ENCODE peak calls at places on chromosome 19, in four cellular contexts. A is fibroblast of lung, F is left lung, Y is mucosa of descending colon. R is an unnamed sample.

GRCh38 chr19:18709546-18709945 is 26.1 kb downstream of the CRTC1 start:
- DNase-seq in F (no peak), Y (no peak), A (no peak), R (no peak)

GRCh38 chr19:13692096-13692495 is 72.2 kb upstream of the MRI1 start:
- DNase-seq in Y (no peak), A (peak), F (no peak), R (peak)

GRCh38 chr19:45782820-45783785 is 813 bp upstream of the DMPK start:
- DNase-seq in A (peak), F (no peak), Y (no peak), R (no peak)

GRCh38 chr19:45630463-45630862 is 8.7 kb downstream of the EML2 start:
- DNase-seq in A (peak), F (no peak), Y (no peak), R (peak)

GRCh38 chr19:48085077-48085476 is 25.5 kb downstream of the PLA2G4C start:
- DNase-seq in Y (no peak), F (no peak), A (no peak), R (no peak)

GRCh38 chr19:18433735-18434398 is 4.1 kb downstream of the ISYNA1 start:
- DNase-seq in A (no peak), F (no peak), Y (peak), R (no peak)

GRCh38 chr19:328025-328505 is 16.5 kb downstream of the MIER2 start:
- DNase-seq in A (no peak), F (no peak), Y (no peak), R (no peak)

GRCh38 chr19:13849277-13849676 is 27.7 kb upstream of the NANOS3 start:
- DNase-seq in A (no peak), Y (peak), F (no peak), R (no peak)

GRCh38 chr19:55600336-55601028 is 394 bp downstream of the ZNF524 start:
- DNase-seq in A (no peak), F (no peak), Y (no peak), R (no peak)

GRCh38 chr19:53957448-53958167 is 5.1 kb upstream of the CACNG8 start:
- DNase-seq in A (no peak), Y (no peak), F (no peak), R (no peak)

GRCh38 chr19:7705387-7706187 is 3.7 kb upstream of the FCER2 start:
- DNase-seq in A (no peak), F (peak), Y (peak), R (no peak)

GRCh38 chr19:45117167-45117594 is 24.2 kb downstream of the PPP1R37 start:
- DNase-seq in F (peak), Y (peak), A (no peak), R (no peak)

GRCh38 chr19:12825259-12826131 is 8.9 kb downstream of the RTBDN start:
- DNase-seq in F (no peak), Y (peak), A (no peak), R (peak)

GRCh38 chr19:13959962-13960862 is 7.9 kb downstream of the DCAF15 start:
- DNase-seq in F (no peak), Y (no peak), A (no peak), R (peak)

GRCh38 chr19:10478476-10478875 is 24.7 kb downstream of the KEAP1 start:
- DNase-seq in Y (no peak), A (peak), F (no peak), R (no peak)

GRCh38 chr19:46697142-46697960 is 19.6 kb downstream of the PRKD2 start:
- DNase-seq in Y (peak), F (peak), A (peak), R (no peak)

GRCh38 chr19:55230780-55231179 is 2.2 kb upstream of the TMEM86B start:
- DNase-seq in F (no peak), A (no peak), Y (no peak), R (no peak)

GRCh38 chr19:47275866-47276461 is 1.3 kb downstream of the INAFM1 start:
- DNase-seq in A (peak), F (peak), Y (peak), R (no peak)

GRCh38 chr19:8489591-8490394 is 12.6 kb downstream of the PRAM1 start:
- DNase-seq in A (no peak), Y (peak), F (no peak), R (no peak)

GRCh38 chr19:14890616-14891379 is 4.9 kb upstream of the OR7A17 start:
- DNase-seq in F (no peak), Y (no peak), A (no peak), R (no peak)

GRCh38 chr19:47414469-47414868 is 4.9 kb downstream of the MEIS3 start:
- DNase-seq in F (no peak), A (no peak), Y (no peak), R (peak)

GRCh38 chr19:46574533-46574932 is 26.6 kb upstream of the CALM3 start:
- DNase-seq in F (no peak), A (no peak), Y (no peak), R (no peak)

GRCh38 chr19:46218160-46218559 is 11.4 kb upstream of the IGFL1 start:
- DNase-seq in Y (peak), F (no peak), A (peak), R (peak)

GRCh38 chr19:2171349-2172145 is 7.8 kb downstream of the DOT1L start:
- DNase-seq in A (peak), Y (peak), F (no peak), R (peak)
- TF ChIP-seq CTCF in A (peak), Y (no peak), F (no peak), R (no peak)

GRCh38 chr19:38952395-38953165 is 21.8 kb downstream of the MRPS12 start:
- DNase-seq in F (no peak), Y (no peak), A (no peak), R (peak)
- TF ChIP-seq CTCF in F (no peak), Y (no peak), A (peak), R (peak)

GRCh38 chr19:5541456-5541855 is 26.3 kb downstream of the TINCR start:
- DNase-seq in Y (no peak), F (no peak), A (no peak), R (no peak)

GRCh38 chr19:5539431-5539833 is 28.3 kb downstream of the TINCR start:
- DNase-seq in Y (no peak), F (no peak), A (no peak), R (no peak)

GRCh38 chr19:5545051-5545450 is 22.7 kb downstream of the TINCR start:
- DNase-seq in F (no peak), Y (no peak), A (no peak), R (no peak)

GRCh38 chr19:5540208-5540607 is 27.5 kb downstream of the TINCR start:
- DNase-seq in A (no peak), F (no peak), Y (no peak), R (no peak)

DNA sequence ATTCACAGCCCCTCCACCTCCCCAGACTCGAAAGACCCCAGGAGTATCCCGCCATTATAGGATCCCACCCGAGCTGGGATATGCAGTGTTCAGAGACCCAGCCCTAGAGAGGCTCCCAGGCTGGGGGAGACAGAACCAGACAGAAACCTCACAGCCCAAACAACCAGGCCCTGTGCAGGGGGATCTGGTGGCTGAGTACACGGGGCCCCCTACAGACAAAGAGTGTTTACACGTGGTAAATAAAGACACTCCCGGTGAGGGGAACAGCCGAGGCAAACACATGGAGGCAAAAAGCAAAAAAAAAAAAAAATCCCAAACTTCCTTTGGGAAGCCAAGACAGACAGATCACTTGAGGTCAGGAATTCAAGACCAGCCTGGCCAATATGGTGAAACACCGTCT is 25.1 kb downstream of the TINCR start:
- DNase-seq in Y (no peak), A (no peak), F (no peak), R (no peak)
- TF ChIP-seq CTCF in Y (no peak), A (no peak), F (no peak), R (no peak)

DNA sequence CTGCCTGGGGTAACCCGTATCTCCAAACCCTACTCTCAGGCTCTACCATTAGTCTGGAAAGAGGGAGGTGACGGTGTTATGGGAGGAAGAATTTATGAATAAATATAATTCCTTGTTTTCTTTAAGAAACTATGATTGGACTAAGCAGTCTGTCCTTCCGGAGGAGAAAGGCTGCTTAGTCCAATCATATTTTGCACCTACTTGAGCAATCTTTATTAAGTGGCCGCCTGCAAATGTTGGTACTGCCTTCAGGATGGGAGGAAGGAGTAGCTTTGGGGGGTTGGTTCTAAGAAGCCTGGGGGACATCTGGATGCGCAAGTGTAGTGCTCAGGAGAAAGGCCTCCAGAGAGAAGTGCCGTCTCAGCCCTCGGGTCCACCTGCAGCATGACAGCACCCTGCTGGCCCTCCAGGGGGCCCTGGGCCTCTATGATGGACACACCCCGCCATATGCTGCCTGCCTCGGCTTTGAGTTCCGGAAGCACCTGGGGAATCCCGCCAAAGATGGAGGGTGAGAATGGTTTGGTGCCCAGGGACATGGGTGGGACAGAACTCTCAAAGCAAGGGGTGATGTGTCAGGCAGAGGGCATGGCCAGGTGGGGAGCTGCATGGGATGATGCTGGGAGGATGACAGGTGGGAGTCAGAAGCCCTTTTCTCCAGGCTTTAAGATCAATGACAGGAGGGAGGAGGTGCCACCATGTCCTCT is 4.0 kb downstream of the ACP4 start:
- DNase-seq in A (no peak), Y (peak), F (no peak), R (peak)
- TF ChIP-seq CTCF in A (no peak), Y (no peak), F (no peak), R (peak)

GRCh38 chr19:33129901-33130300 is 2.0 kb upstream of the WDR88 start:
- DNase-seq in A (no peak), F (no peak), Y (no peak), R (no peak)

GRCh38 chr19:33130433-33130832 is 1.5 kb upstream of the WDR88 start:
- DNase-seq in A (no peak), Y (no peak), F (no peak), R (no peak)

GRCh38 chr19:33124207-33125098 is 7.5 kb upstream of the WDR88 start:
- DNase-seq in Y (no peak), A (no peak), F (no peak), R (no peak)

GRCh38 chr19:33125929-33126388 is 6.0 kb upstream of the WDR88 start:
- DNase-seq in Y (no peak), F (no peak), A (peak), R (peak)
- TF ChIP-seq CTCF in Y (peak), F (peak), A (peak), R (peak)

DNA sequence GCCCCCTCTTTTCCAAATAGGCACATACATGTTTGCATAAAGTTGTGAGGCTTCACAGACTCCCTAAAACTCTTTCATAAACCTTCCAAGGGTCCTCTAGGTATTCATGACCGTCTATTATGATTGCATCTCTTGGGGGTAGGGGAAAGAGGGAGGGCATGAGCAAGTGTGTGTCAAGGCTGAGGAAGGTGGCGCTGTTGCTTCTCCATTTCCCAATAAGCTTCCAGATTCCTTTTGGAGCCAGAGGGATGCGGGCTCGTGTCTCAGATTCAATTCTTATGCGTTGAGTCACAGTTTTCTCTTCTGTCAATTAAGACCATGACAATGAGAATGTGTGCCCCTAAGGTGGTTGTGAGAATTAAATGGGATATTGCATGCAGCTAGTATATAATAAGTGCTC is 51.0 kb upstream of the CYP2A7 start:
- DNase-seq in Y (no peak), A (no peak), F (no peak), R (no peak)
- TF ChIP-seq CTCF in Y (no peak), A (no peak), F (no peak), R (no peak)

GRCh38 chr19:50878851-50879250 is 5.6 kb downstream of the KLK2 start:
- DNase-seq in Y (no peak), F (no peak), A (no peak), R (no peak)

GRCh38 chr19:50877338-50877737 is 4.1 kb downstream of the KLK2 start:
- DNase-seq in F (no peak), A (no peak), Y (peak), R (no peak)

GRCh38 chr19:50880241-50880640 is 7.0 kb downstream of the KLK2 start:
- DNase-seq in A (no peak), Y (no peak), F (no peak), R (no peak)

GRCh38 chr19:50882188-50882587 is 8.9 kb downstream of the KLK2 start:
- DNase-seq in A (no peak), F (no peak), Y (no peak), R (no peak)
- TF ChIP-seq CTCF in A (no peak), F (no peak), Y (no peak), R (no peak)

GRCh38 chr19:34732548-34733255 is 1.3 kb upstream of the ZNF181 start:
- DNase-seq in Y (peak), A (no peak), F (no peak), R (no peak)

GRCh38 chr19:34733826-34734600 is at the start of gene ZNF181:
- DNase-seq in A (peak), Y (peak), F (peak), R (peak)

GRCh38 chr19:34731964-34732363 is 2.1 kb upstream of the ZNF181 start:
- DNase-seq in F (no peak), A (no peak), Y (no peak), R (no peak)

GRCh38 chr19:34733266-34733825 is 697 bp upstream of the ZNF181 start:
- DNase-seq in A (no peak), Y (no peak), F (peak), R (no peak)

GRCh38 chr19:34734601-34735103 is 609 bp downstream of the ZNF181 start:
- DNase-seq in F (no peak), Y (peak), A (no peak), R (no peak)
- TF ChIP-seq CTCF in F (no peak), Y (no peak), A (no peak), R (no peak)

R was measured in Calu3.